ENCODE peak calls at places on chromosome 3, in seven cellular contexts. X is SW 1271; Q is PC-3; H is brain microvascular endothelial cell; L is NB4; A is activated effector memory CD4-positive, alpha-beta T cell treated with Interleukin-2 at 50 U/mL for 16 hours; C is GM12865. T is an unnamed sample.

GRCh38 chr3:127673191-127674098 is 693 bp downstream of the ABTB1 start:
- DNase-seq in X (no peak), Q (peak; percentile 19), H (peak; percentile 56), L (no peak), A (no peak), C (peak; percentile 56), T (no peak)

GRCh38 chr3:99789322-99789721 is 28.3 kb upstream of the CMSS1 start:
- DNase-seq in X (no peak), Q (peak; percentile 84), H (peak; percentile 67), L (peak; percentile 49), A (no peak), C (peak; percentile 53), T (peak; percentile 32)

GRCh38 chr3:57596495-57597239 is 477 bp downstream of the ARF4 start:
- DNase-seq in X (peak; percentile 62), Q (peak; percentile 88), H (peak; percentile 93), L (peak; percentile 89), A (peak; percentile 52), C (peak; percentile 68), T (peak; percentile 77)

GRCh38 chr3:8976540-8977182 is 13.4 kb upstream of the RAD18 start:
- DNase-seq in X (no peak), Q (no peak), H (no peak), L (no peak), A (no peak), C (no peak), T (no peak)

GRCh38 chr3:158260392-158260791 is 150.5 kb downstream of the RSRC1 start:
- DNase-seq in X (no peak), Q (no peak), H (no peak), L (no peak), A (no peak), C (no peak), T (no peak)

GRCh38 chr3:51637941-51638471 is 33.0 kb upstream of the TEX264 start:
- DNase-seq in X (no peak), Q (peak; percentile 76), H (peak; percentile 72), L (peak; percentile 75), A (no peak), C (peak; percentile 75), T (peak; percentile 83)

GRCh38 chr3:67083277-67083676 is 85.2 kb downstream of the KBTBD8 start:
- DNase-seq in X (no peak), Q (peak; percentile 4), H (peak; percentile 10), L (peak; percentile 27), A (peak; percentile 21), C (peak; percentile 39), T (peak; percentile 52)

GRCh38 chr3:66823010-66823399 is 175.1 kb upstream of the KBTBD8 start:
- DNase-seq in X (no peak), Q (no peak), H (no peak), L (no peak), A (no peak), C (no peak), T (no peak)

GRCh38 chr3:167886690-167887089 is 151.2 kb downstream of the SERPINI1 start:
- DNase-seq in X (no peak), Q (peak; percentile 58), H (no peak), L (no peak), A (no peak), C (no peak), T (no peak)

GRCh38 chr3:142618917-142619401 is 22.8 kb downstream of the PLS1 start:
- DNase-seq in X (no peak), Q (peak; percentile 80), H (peak; percentile 2), L (no peak), A (no peak), C (no peak), T (no peak)

T was measured in KBM-7.